ENCODE peak calls at places on chromosome X, in four cellular contexts. C is HCT116, H is Panc1, X is HepG2. T is an unnamed sample.

GRCh38 chrX:65838674-65839073 is 171.2 kb downstream of the MSN start:
- ATAC-seq in X (no peak), H (no peak), C (no peak), T (no peak)

GRCh38 chrX:49209434-49210251 is 9.7 kb upstream of the SYP start:
- ATAC-seq in H (no peak), C (no peak), X (no peak), T (no peak)

GRCh38 chrX:71085900-71086299 is 9.8 kb upstream of the FOXO4 start:
- ATAC-seq in X (no peak), H (no peak), C (no peak), T (no peak)

GRCh38 chrX:378443-378842 is 8.3 kb downstream of the PPP2R3B start:
- ATAC-seq in C (no peak), X (no peak), H (no peak), T (no peak)

GRCh38 chrX:96837808-96838207 is 45.9 kb upstream of the RPA4 start:
- ATAC-seq in X (no peak), C (peak), H (no peak), T (no peak)

GRCh38 chrX:129427267-129427666 is 96.0 kb downstream of the SMARCA1 start:
- ATAC-seq in H (no peak), X (peak), C (peak), T (no peak)

GRCh38 chrX:76148753-76149152 is 24.1 kb upstream of the PBDC1 start:
- ATAC-seq in C (peak), X (peak), H (no peak), T (no peak)

GRCh38 chrX:72128881-72129280 is 2.8 kb downstream of the RTL5 start:
- ATAC-seq in H (no peak), C (peak), X (peak), T (no peak)

GRCh38 chrX:41734530-41734929 is 10.5 kb downstream of the GPR82 start:
- ATAC-seq in C (peak), H (no peak), X (peak), T (no peak)

GRCh38 chrX:39476596-39476995 is 621.2 kb downstream of the BCOR start:
- ATAC-seq in H (no peak), X (no peak), C (no peak), T (no peak)

GRCh38 chrX:27571164-27571563 is 19.0 kb upstream of the DCAF8L2 start:
- ATAC-seq in X (no peak), C (no peak), H (no peak), T (no peak)

GRCh38 chrX:84197550-84197949 is 9.6 kb upstream of the RPS6KA6 start:
- ATAC-seq in H (no peak), C (no peak), X (no peak), T (no peak)

GRCh38 chrX:100687546-100687945 is 43.5 kb downstream of the SRPX2 start:
- ATAC-seq in C (no peak), X (no peak), H (no peak), T (no peak)

GRCh38 chrX:39652336-39652735 is 445.4 kb downstream of the BCOR start:
- ATAC-seq in X (no peak), H (no peak), C (peak), T (no peak)

DNA sequence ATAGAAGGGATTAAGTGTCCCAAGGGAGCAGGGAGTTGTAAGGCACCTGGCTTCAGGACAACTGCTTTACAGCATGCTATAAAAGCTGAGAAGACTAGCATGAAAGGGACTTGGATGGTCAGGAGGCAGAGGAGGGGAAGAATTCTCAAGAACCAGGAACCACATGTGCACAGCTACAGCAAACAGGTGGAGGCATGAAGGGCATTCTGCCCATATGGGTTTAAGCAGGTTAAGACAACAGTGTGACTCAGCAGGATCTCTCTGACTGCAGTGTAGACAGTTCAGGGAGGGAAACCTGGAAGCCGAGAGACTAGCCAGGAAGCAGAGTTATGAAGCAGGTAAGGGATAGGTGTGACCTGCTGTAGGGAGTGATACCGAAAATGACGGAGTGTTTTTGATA is 117.0 kb downstream of the DHRSX start:
- ATAC-seq in H (no peak), X (no peak), C (no peak), T (no peak)
- TF ChIP-seq POLR2AphosphoS5 in H (no peak), X (no peak), C (no peak), T (no peak)

GRCh38 chrX:137143864-137144263 is 110.1 kb upstream of the GPR101 start:
- ATAC-seq in X (no peak), C (no peak), H (no peak), T (no peak)
- TF ChIP-seq POLR2AphosphoS5 in X (no peak), C (no peak), H (no peak), T (no peak)

DNA sequence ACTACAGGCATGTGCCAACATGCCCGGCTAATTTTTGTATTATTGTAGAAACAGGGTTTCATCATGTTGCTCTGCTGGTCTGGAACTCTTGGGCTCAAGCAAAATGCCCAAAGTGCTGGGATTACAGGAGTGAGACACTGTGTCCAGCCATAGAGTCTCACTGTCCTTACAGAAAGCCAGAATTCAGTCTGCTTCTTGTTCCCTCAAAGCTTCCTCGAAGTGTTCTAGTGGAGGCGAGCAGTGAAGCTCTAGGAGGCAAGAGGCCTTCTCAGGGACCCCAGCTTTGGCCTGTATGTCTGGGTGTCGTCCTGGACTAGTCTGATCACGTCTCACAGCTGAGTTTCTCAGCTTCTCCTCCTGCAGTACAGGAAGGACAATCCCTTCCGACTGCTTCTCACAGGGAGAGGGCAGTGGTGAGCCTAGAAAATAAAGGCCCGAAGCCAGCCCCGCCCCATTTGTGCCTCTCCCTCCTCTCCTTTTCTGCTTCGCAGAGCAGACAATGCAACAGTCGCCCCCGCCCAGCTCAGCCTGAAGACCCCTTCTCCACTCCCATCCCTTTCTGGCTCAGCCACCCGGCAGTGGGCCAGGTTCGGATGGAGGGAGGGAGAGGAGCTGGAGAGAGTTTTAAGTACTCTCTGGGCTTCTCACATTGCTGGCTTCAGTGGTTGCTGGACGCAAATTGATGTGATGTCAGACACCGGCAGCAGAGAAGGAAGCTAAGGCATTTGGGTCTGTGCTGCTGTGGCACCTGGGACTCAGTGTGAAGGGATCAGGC is 11.1 kb upstream of the FAM3A start:
- ATAC-seq in X (peak), C (peak), H (peak), T (peak)
- TF ChIP-seq POLR2AphosphoS5 in X (no peak), C (no peak), H (peak), T (peak)

GRCh38 chrX:23797371-23798128 is 14.6 kb downstream of the SAT1 start:
- ATAC-seq in X (no peak), H (no peak), C (peak), T (no peak)
- TF ChIP-seq POLR2AphosphoS5 in X (no peak), H (no peak), C (peak), T (no peak)

DNA sequence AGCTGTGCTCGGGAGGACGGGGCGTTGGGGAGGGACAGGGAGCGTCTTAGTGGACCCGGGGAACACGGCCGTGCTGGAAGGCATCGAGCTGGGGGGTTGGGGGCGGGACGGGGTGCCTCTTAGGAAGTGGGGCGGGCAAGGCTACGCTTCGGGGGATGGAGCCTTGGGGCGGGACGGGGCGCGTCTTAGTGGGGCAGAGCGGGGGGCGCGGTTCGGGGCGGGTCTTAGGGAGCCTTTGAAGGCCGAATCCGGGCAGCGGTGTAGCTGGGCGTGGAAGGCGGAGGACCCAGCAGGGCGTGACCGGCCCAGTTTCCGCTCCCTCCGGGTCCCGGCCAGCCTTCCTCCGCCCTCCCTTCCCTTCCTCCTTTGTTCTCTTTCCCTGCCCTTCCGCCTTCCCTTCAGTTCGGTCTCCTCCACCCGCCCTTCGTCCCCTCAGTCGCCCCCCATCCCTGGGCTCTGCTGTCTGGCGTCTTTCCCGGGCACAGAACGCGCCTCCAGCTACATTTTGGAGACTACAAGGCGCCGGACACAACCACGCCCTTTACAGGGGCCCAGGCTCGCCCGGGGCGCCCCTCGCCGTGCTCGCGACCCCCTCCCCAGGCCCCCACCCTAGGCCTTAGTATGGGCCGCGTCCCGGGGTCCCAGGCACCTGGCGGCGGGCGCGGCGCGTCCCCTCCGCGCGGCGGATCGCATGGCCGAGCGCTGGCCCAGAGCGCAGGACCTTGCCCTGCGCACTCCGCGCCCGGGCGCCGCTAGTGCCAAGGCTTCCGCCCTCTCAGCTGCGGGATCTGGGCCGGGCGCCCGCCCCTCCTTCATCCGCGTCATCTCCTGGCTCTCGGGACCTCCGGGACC is at the start of gene ARSD:
- ATAC-seq in H (peak), C (peak), X (peak), T (peak)
- TF ChIP-seq POLR2AphosphoS5 in H (peak), C (peak), X (peak), T (peak)

DNA sequence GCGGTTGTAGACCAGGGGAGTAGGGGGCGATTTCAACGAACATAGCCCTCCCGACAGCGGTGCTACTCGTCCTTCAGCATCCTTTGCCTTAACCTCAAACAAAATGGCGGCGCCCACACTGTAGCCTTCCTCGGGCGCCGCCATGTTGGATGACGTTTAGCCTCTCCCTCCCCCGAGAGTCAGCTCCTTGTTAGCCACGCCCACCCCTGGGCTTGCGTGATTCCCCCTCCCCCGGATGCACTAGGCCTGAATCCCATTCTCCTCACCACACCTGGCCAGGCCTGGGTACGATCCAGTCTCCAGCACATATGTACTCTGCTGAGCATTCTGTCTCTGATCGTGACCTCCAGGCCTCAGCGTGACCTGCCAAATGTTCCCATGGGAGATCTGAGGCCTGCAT is 49.0 kb upstream of the ZNF157 start:
- ATAC-seq in X (no peak), C (peak), H (no peak), T (peak)
- TF ChIP-seq POLR2AphosphoS5 in X (no peak), C (no peak), H (no peak), T (no peak)

GRCh38 chrX:119685225-119686066 is 7.5 kb downstream of the SEPTIN6 start:
- ATAC-seq in H (peak), X (no peak), C (no peak), T (peak)
- TF ChIP-seq POLR2AphosphoS5 in H (no peak), X (no peak), C (no peak), T (peak)

GRCh38 chrX:144681501-144681900 is 565.8 kb upstream of the SPANXN1 start:
- ATAC-seq in C (no peak), H (peak), X (no peak), T (no peak)
- TF ChIP-seq POLR2AphosphoS5 in C (no peak), H (no peak), X (no peak), T (no peak)